ENCODE peak calls at places on chromosome 10, in seven cellular contexts. One of them, this sample, is unnamed.

GRCh38 chr10:89337493-89337892 is 9.7 kb downstream of the IFIT3 start:
- DNase-seq in BJ: no peak
- DNase-seq in GM12865: peak
- DNase-seq in AG04450: no peak
- DNase-seq in tibial artery: no peak
- DNase-seq in brain microvascular endothelial cell: peak
- DNase-seq in IMR-90: peak
- DNase-seq in this sample: no peak

GRCh38 chr10:35502697-35503096 is 102.4 kb upstream of the GJD4 start:
- DNase-seq in BJ: no peak
- DNase-seq in GM12865: no peak
- DNase-seq in AG04450: no peak
- DNase-seq in tibial artery: no peak
- DNase-seq in brain microvascular endothelial cell: no peak
- DNase-seq in IMR-90: no peak
- DNase-seq in this sample: no peak

GRCh38 chr10:75236178-75236825 is 545 bp upstream of the COMTD1 start:
- DNase-seq in BJ: no peak
- DNase-seq in GM12865: no peak
- DNase-seq in AG04450: no peak
- DNase-seq in tibial artery: no peak
- DNase-seq in brain microvascular endothelial cell: no peak
- DNase-seq in IMR-90: no peak
- DNase-seq in this sample: no peak

GRCh38 chr10:91689731-91690168 is 56.9 kb upstream of the PPP1R3C start:
- DNase-seq in BJ: no peak
- DNase-seq in GM12865: no peak
- DNase-seq in AG04450: no peak
- DNase-seq in tibial artery: peak
- DNase-seq in brain microvascular endothelial cell: no peak
- DNase-seq in IMR-90: peak
- DNase-seq in this sample: peak

GRCh38 chr10:23081891-23082290 is 13.5 kb upstream of the MSRB2 start:
- DNase-seq in BJ: no peak
- DNase-seq in GM12865: peak
- DNase-seq in AG04450: no peak
- DNase-seq in tibial artery: no peak
- DNase-seq in brain microvascular endothelial cell: no peak
- DNase-seq in IMR-90: peak
- DNase-seq in this sample: peak

GRCh38 chr10:8102708-8103401 is 48.4 kb downstream of the GATA3 start:
- DNase-seq in BJ: no peak
- DNase-seq in GM12865: peak
- DNase-seq in AG04450: no peak
- DNase-seq in tibial artery: no peak
- DNase-seq in brain microvascular endothelial cell: no peak
- DNase-seq in IMR-90: no peak
- DNase-seq in this sample: no peak

GRCh38 chr10:28875535-28876208 is 198.4 kb downstream of the BAMBI start:
- DNase-seq in BJ: no peak
- DNase-seq in GM12865: no peak
- DNase-seq in AG04450: no peak
- DNase-seq in tibial artery: no peak
- DNase-seq in brain microvascular endothelial cell: peak
- DNase-seq in IMR-90: peak
- DNase-seq in this sample: no peak

GRCh38 chr10:33066558-33067236 is 108.7 kb upstream of the ITGB1 start:
- DNase-seq in BJ: peak
- DNase-seq in GM12865: no peak
- DNase-seq in AG04450: no peak
- DNase-seq in tibial artery: no peak
- DNase-seq in brain microvascular endothelial cell: peak
- DNase-seq in IMR-90: peak
- DNase-seq in this sample: peak

GRCh38 chr10:120495226-120495625 is 38.2 kb downstream of the PLPP4 start:
- DNase-seq in BJ: no peak
- DNase-seq in GM12865: no peak
- DNase-seq in AG04450: no peak
- DNase-seq in tibial artery: no peak
- DNase-seq in brain microvascular endothelial cell: no peak
- DNase-seq in IMR-90: no peak
- DNase-seq in this sample: peak

GRCh38 chr10:101091546-101092290 is 29.9 kb downstream of the KAZALD1 start:
- DNase-seq in BJ: no peak
- DNase-seq in GM12865: no peak
- DNase-seq in AG04450: no peak
- DNase-seq in tibial artery: no peak
- DNase-seq in brain microvascular endothelial cell: peak
- DNase-seq in IMR-90: no peak
- DNase-seq in this sample: no peak

GRCh38 chr10:3935141-3935540 is 150.1 kb upstream of the KLF6 start:
- DNase-seq in BJ: peak
- DNase-seq in GM12865: peak
- DNase-seq in AG04450: peak
- DNase-seq in tibial artery: peak
- DNase-seq in brain microvascular endothelial cell: peak
- DNase-seq in IMR-90: peak
- DNase-seq in this sample: peak

GRCh38 chr10:129864601-129865126 is 99.4 kb downstream of the EBF3 start:
- DNase-seq in BJ: no peak
- DNase-seq in GM12865: no peak
- DNase-seq in AG04450: no peak
- DNase-seq in tibial artery: no peak
- DNase-seq in brain microvascular endothelial cell: no peak
- DNase-seq in IMR-90: peak
- DNase-seq in this sample: peak

DNA sequence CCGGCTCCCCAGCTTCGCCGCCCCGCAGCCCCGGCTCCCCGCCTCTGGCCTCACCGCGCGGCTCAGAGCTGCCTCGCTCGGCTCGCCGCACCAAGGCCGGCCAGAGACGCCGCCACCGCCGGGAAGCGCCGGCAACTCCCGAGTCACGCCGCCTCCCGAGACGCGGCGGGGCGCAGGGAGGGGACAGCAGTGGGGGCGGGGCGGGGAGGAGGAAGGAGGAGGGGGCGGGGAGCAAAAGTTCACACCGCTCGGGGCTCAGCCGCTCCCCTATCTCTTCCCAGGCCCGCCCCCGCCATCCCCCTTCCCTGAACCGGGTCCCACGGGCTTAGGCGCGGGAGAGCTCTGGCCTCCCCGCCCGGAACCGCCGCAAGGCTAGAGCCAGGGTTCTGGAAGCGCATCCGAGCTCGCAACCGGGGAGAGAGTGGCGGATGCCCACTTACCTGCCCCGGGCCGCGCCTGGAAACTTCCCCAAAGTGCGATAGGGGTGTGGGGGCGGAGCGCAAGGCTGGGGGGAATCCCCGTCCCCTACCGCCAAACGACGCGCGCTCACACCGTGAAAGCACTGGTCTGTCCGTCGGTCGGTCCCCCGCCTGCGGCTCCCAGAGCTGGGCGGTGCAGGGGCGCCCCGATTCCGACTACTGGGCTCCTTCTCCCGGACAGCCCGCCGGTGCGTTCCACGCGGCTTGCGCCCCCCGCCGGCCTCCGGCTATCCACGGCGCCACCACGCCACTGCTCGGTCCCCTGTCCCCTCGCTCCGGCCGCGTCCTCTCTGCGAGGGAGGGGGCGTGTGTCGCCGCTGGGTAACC is 925 bp downstream of the CHST15 start:
- DNase-seq in BJ: no peak
- DNase-seq in GM12865: peak
- DNase-seq in AG04450: no peak
- DNase-seq in tibial artery: peak
- DNase-seq in brain microvascular endothelial cell: peak
- DNase-seq in IMR-90: no peak
- DNase-seq in this sample: no peak
- TF ChIP-seq CTCF in BJ: peak
- TF ChIP-seq CTCF in GM12865: no peak
- TF ChIP-seq CTCF in AG04450: no peak
- TF ChIP-seq CTCF in tibial artery: peak
- TF ChIP-seq CTCF in brain microvascular endothelial cell: peak
- TF ChIP-seq CTCF in IMR-90: no peak
- TF ChIP-seq CTCF in this sample: no peak

DNA sequence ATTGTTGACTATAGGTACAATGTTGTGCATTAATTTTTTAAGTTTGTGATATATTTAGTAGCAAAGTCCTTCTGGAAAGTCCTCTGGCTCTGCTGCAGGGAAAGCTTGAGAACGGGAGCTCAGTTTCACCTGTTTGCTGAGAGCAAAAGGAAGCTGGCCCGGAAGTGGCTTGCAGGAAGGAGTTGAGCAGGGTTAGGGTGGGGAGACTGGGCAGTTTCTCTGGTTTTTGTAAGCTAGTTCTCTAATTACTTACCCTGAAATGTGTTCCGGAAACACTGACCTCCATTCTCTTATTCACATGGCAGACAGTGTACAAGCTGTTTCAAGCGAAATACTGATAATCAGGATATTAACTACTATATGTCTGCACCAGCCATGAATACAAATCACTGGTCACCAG is 22.3 kb downstream of the MAP3K8 start:
- DNase-seq in BJ: no peak
- DNase-seq in GM12865: peak
- DNase-seq in AG04450: no peak
- DNase-seq in tibial artery: peak
- DNase-seq in brain microvascular endothelial cell: no peak
- DNase-seq in IMR-90: no peak
- DNase-seq in this sample: no peak
- H3K4me3 ChIP-seq in BJ: no peak
- H3K4me3 ChIP-seq in GM12865: no peak
- H3K4me3 ChIP-seq in AG04450: no peak
- H3K4me3 ChIP-seq in tibial artery: no peak
- H3K4me3 ChIP-seq in brain microvascular endothelial cell: no peak
- H3K4me3 ChIP-seq in IMR-90: no peak
- H3K4me3 ChIP-seq in this sample: no peak

DNA sequence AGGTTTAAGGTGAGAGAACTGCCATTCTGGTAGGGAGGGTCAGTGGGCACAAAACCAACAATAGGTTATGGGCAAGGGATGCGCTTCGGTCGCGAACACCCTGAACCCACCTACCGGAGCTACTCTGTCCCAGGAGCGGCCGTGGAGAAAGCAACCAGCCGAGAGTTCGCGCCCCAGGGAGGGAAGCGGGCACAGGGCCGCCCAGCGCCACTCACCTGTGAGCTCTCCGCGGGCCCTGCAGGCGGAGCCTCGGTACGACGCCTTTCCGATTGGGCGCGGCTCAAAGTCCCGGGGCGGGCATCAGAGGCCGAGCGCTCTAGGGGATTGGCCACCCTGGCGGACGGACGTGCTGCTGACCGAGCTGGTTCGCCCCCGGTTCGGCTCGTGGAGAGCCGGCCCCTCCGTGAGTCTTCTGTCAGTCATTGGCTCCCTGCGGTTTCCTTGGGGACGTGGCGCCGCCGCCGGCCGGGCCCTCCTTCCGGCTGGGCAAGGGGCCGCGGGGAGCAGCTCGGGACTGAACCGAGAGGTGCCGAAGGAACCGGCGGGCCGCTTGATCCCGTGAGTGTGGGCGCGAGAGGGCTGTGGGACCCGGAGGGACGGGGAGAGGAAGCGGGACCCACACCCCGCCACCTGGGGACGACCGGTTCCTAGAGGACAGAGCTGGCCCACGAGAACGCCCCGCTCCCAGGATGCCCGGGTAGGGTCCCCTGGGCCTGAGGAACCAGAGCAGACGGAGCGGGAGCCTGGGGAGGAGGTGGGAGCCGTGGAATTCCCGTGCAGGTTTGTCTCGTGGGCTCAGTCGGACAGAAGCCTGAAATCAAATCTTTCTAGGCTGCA is at the start of gene ENTPD7:
- DNase-seq in BJ: peak
- DNase-seq in GM12865: peak
- DNase-seq in AG04450: peak
- DNase-seq in tibial artery: peak
- DNase-seq in brain microvascular endothelial cell: peak
- DNase-seq in IMR-90: peak
- DNase-seq in this sample: peak
- TF ChIP-seq CTCF in BJ: peak
- TF ChIP-seq CTCF in GM12865: no peak
- TF ChIP-seq CTCF in AG04450: peak
- TF ChIP-seq CTCF in tibial artery: peak
- TF ChIP-seq CTCF in brain microvascular endothelial cell: peak
- TF ChIP-seq CTCF in IMR-90: peak
- TF ChIP-seq CTCF in this sample: peak

DNA sequence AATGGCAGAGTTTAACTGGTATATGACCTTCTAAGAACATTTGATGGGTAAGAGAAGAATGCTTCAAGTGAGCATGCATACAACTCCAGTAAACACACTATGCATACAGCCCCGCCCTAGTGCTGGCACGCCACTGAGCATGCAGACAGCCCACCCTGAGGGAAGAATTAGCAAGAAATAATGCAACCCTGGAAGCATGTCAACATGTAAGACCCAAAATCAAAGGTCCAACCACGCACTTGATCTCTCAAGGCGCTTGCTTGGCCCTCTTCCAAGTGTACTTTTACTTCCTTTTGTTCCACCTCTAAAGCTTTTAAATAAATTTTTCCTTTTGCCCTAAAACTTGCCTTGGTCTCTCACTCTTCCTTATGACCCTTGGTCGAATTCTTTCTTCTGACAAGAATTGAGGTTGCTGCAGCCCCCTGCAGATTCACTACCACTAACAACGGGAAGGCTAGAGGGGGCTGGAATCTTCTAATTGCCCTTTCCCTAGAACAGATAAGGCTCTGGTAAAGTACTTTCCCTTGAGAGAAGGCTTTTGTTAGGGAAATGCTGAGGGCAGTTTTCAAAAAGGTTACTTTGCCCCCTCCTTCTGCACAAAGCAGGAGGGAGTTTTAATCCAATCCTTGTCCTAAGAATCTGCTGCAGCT is 3.4 kb downstream of the FAM24B start:
- DNase-seq in BJ: no peak
- DNase-seq in GM12865: no peak
- DNase-seq in AG04450: no peak
- DNase-seq in tibial artery: no peak
- DNase-seq in brain microvascular endothelial cell: no peak
- DNase-seq in IMR-90: no peak
- DNase-seq in this sample: no peak
- H3K4me3 ChIP-seq in BJ: no peak
- H3K4me3 ChIP-seq in GM12865: no peak
- H3K4me3 ChIP-seq in AG04450: no peak
- H3K4me3 ChIP-seq in tibial artery: no peak
- H3K4me3 ChIP-seq in brain microvascular endothelial cell: no peak
- H3K4me3 ChIP-seq in IMR-90: no peak
- H3K4me3 ChIP-seq in this sample: no peak

GRCh38 chr10:102384053-102384452 is 11.5 kb upstream of the NFKB2 start:
- DNase-seq in BJ: no peak
- DNase-seq in GM12865: no peak
- DNase-seq in AG04450: no peak
- DNase-seq in tibial artery: no peak
- DNase-seq in brain microvascular endothelial cell: no peak
- DNase-seq in IMR-90: no peak
- DNase-seq in this sample: peak
- TF ChIP-seq CTCF in BJ: peak
- TF ChIP-seq CTCF in GM12865: peak
- TF ChIP-seq CTCF in AG04450: peak
- TF ChIP-seq CTCF in tibial artery: no peak
- TF ChIP-seq CTCF in brain microvascular endothelial cell: peak
- TF ChIP-seq CTCF in IMR-90: peak
- TF ChIP-seq CTCF in this sample: peak

GRCh38 chr10:73648975-73649829 is 6.6 kb downstream of the SYNPO2L start:
- DNase-seq in BJ: no peak
- DNase-seq in GM12865: no peak
- DNase-seq in AG04450: no peak
- DNase-seq in tibial artery: no peak
- DNase-seq in brain microvascular endothelial cell: peak
- DNase-seq in IMR-90: peak
- DNase-seq in this sample: no peak
- H3K4me3 ChIP-seq in BJ: no peak
- H3K4me3 ChIP-seq in GM12865: peak
- H3K4me3 ChIP-seq in AG04450: no peak
- H3K4me3 ChIP-seq in tibial artery: no peak
- H3K4me3 ChIP-seq in brain microvascular endothelial cell: no peak
- H3K4me3 ChIP-seq in IMR-90: no peak
- H3K4me3 ChIP-seq in this sample: no peak